ENCODE peak calls at places on chromosomes 4 and X, in eight cellular contexts. O, M, Q, S, K, U, L and H are unnamed samples.
A peak's percentile ranks its signal among the peaks of the same experiment; 100 is the strongest.

GRCh38 chr4:90069151-90069550 is 58.0 kb upstream of the CCSER1 start:
- DNase-seq in M (no peak), L (no peak), K (no peak), S (no peak), Q (no peak), O (no peak), U (peak; percentile 7), H (peak; percentile 60)

GRCh38 chrX:119981286-119982070 is 37.9 kb upstream of the NKAP start:
- DNase-seq in S (no peak), M (peak; percentile 25), U (peak; percentile 76), O (peak; percentile 73), Q (no peak), K (no peak), L (peak; percentile 33), H (peak; percentile 17)

GRCh38 chr4:175540732-175541131 is 271.3 kb downstream of the GPM6A start:
- DNase-seq in M (no peak), L (no peak), Q (no peak), O (no peak), U (no peak), S (no peak), K (no peak), H (no peak)

GRCh38 chr4:158847535-158847934 is 78.7 kb downstream of the FNIP2 start:
- DNase-seq in L (no peak), Q (no peak), S (no peak), U (no peak), O (no peak), K (no peak), M (no peak), H (no peak)

GRCh38 chr4:156901871-156902270 is 69.7 kb downstream of the PDGFC start:
- DNase-seq in S (no peak), L (no peak), K (no peak), O (no peak), U (no peak), M (no peak), Q (no peak), H (no peak)

GRCh38 chr4:182604161-182604591 is 313.0 kb downstream of the DCTD start:
- DNase-seq in L (peak; percentile 37), O (no peak), K (no peak), S (no peak), U (no peak), Q (no peak), M (no peak), H (no peak)

GRCh38 chrX:46561931-46562721 is 11.4 kb upstream of the CHST7 start:
- DNase-seq in S (peak; percentile 47), L (no peak), Q (no peak), M (peak; percentile 23), U (no peak), K (no peak), O (no peak), H (peak; percentile 57)

GRCh38 chrX:72621163-72621562 is 48.5 kb upstream of the HDAC8 start:
- DNase-seq in K (no peak), L (no peak), Q (no peak), M (no peak), O (no peak), S (no peak), U (no peak), H (no peak)

GRCh38 chr4:112348488-112349158 is 51.5 kb downstream of the ALPK1 start:
- DNase-seq in S (no peak), U (peak; percentile 92), O (peak; percentile 58), Q (no peak), L (peak; percentile 57), M (no peak), K (no peak), H (peak; percentile 48)

GRCh38 chr4:182823576-182823975 is 93.6 kb downstream of the DCTD start:
- DNase-seq in Q (no peak), U (no peak), K (no peak), M (no peak), O (no peak), S (no peak), L (no peak), H (no peak)

GRCh38 chr4:112277705-112278448 is 7.8 kb downstream of the TIFA start:
- DNase-seq in K (no peak), O (no peak), L (no peak), S (no peak), U (no peak), Q (no peak), M (no peak), H (no peak)

GRCh38 chr4:15577508-15577907 is 77.6 kb downstream of the FBXL5 start:
- DNase-seq in O (no peak), L (peak; percentile 33), U (no peak), S (no peak), M (no peak), K (no peak), Q (no peak), H (peak; percentile 36)

GRCh38 chrX:15224747-15225146 is 45.1 kb downstream of the ASB9 start:
- DNase-seq in S (no peak), U (no peak), L (no peak), K (no peak), Q (no peak), O (no peak), M (no peak), H (no peak)

GRCh38 chrX:154012336-154012991 is 7.2 kb downstream of the IRAK1 start:
- DNase-seq in L (no peak), O (no peak), Q (no peak), U (peak; percentile 60), M (no peak), S (peak; percentile 60), K (no peak), H (no peak)

GRCh38 chr4:128006592-128006991 is 41.4 kb downstream of the ABHD18 start:
- DNase-seq in S (no peak), Q (no peak), U (no peak), K (no peak), O (no peak), L (peak; percentile 9), M (no peak), H (no peak)

GRCh38 chr4:158169931-158170690 is 2.7 kb downstream of the GASK1B start:
- DNase-seq in Q (no peak), S (no peak), O (no peak), L (peak; percentile 40), M (no peak), U (no peak), K (no peak), H (peak; percentile 18)

GRCh38 chr4:3721627-3722026 is 44.6 kb upstream of the ADRA2C start:
- DNase-seq in L (no peak), M (no peak), O (no peak), Q (no peak), U (no peak), S (no peak), K (no peak), H (no peak)

GRCh38 chr4:1767770-1768366 is 25.2 kb upstream of the FGFR3 start:
- DNase-seq in Q (no peak), O (peak; percentile 86), L (peak; percentile 52), M (peak; percentile 47), K (peak; percentile 95), U (peak; percentile 80), S (peak; percentile 82), H (no peak)

GRCh38 chr4:48931459-48931858 is 24.9 kb upstream of the OCIAD2 start:
- DNase-seq in M (no peak), K (no peak), O (no peak), U (no peak), L (no peak), S (no peak), Q (no peak), H (no peak)

GRCh38 chr4:40825014-40825838 is 75.5 kb downstream of the NSUN7 start:
- DNase-seq in Q (no peak), L (no peak), M (no peak), U (no peak), K (no peak), O (no peak), S (no peak), H (no peak)

GRCh38 chrX:153642313-153642654 is 4.7 kb upstream of the DUSP9 start:
- DNase-seq in S (no peak), K (no peak), O (peak; percentile 51), M (no peak), U (no peak), L (no peak), Q (no peak), H (no peak)

GRCh38 chr4:184826315-184827266 is 823 bp upstream of the ACSL1 start:
- DNase-seq in U (no peak), Q (peak; percentile 31), L (peak; percentile 44), K (no peak), M (peak; percentile 62), O (peak; percentile 10), S (peak; percentile 76), H (no peak)

GRCh38 chr4:158722291-158722916 is 792 bp downstream of the PPID start:
- DNase-seq in S (no peak), Q (no peak), K (no peak), O (peak; percentile 20), M (peak; percentile 18), U (peak; percentile 73), L (peak; percentile 55), H (peak; percentile 50)

GRCh38 chr4:29770627-29771026 is 949.5 kb upstream of the PCDH7 start:
- DNase-seq in O (no peak), L (peak; percentile 6), S (no peak), M (no peak), U (no peak), Q (no peak), K (no peak), H (no peak)

GRCh38 chrX:134460861-134461218 is 875 bp downstream of the HPRT1 start:
- DNase-seq in S (no peak), O (no peak), M (no peak), U (peak; percentile 45), K (no peak), L (peak; percentile 12), Q (no peak), H (no peak)

GRCh38 chrX:19731307-19731706 is 156.1 kb downstream of the SH3KBP1 start:
- DNase-seq in L (no peak), Q (no peak), M (no peak), K (no peak), S (no peak), O (no peak), U (no peak), H (no peak)

GRCh38 chr4:150010525-150011126 is 67.6 kb upstream of the DCLK2 start:
- DNase-seq in L (peak; percentile 68), O (peak; percentile 56), Q (no peak), S (no peak), M (no peak), K (no peak), U (peak; percentile 82), H (peak; percentile 75)

GRCh38 chrX:7062276-7062675 is 85.2 kb upstream of the STS start:
- DNase-seq in M (no peak), Q (no peak), K (no peak), S (no peak), L (peak; percentile 16), O (no peak), U (no peak), H (peak; percentile 23)

GRCh38 chrX:134294548-134294947 is 57.6 kb downstream of the CCDC160 start:
- DNase-seq in O (peak; percentile 27), M (no peak), L (peak; percentile 0), S (no peak), Q (no peak), K (no peak), U (no peak), H (peak; percentile 1)

GRCh38 chrX:1592128-1592862 is 891 bp downstream of the AKAP17A start:
- DNase-seq in S (no peak), Q (no peak), O (no peak), M (peak; percentile 26), U (peak; percentile 69), K (no peak), L (peak; percentile 38), H (peak; percentile 15)

GRCh38 chr4:824461-825062 is 1.4 kb downstream of the CPLX1 start:
- DNase-seq in U (no peak), L (peak; percentile 52), O (no peak), Q (no peak), K (no peak), S (no peak), M (no peak), H (no peak)

GRCh38 chr4:169222768-169223167 is 48.0 kb downstream of the SH3RF1 start:
- DNase-seq in K (no peak), U (no peak), O (no peak), Q (no peak), M (no peak), L (no peak), S (no peak), H (no peak)

GRCh38 chrX:9356846-9357245 is 108.0 kb upstream of the TBL1X start:
- DNase-seq in Q (no peak), L (peak; percentile 10), M (no peak), U (no peak), K (no peak), S (no peak), O (no peak), H (no peak)